ENCODE peak calls at places on chromosome 14, in seven cellular contexts. G, K, Y, Z, P, N and X are unnamed samples.

GRCh38 chr14:76958975-76959710 is 69.4 kb downstream of the IRF2BPL start:
- ATAC-seq in G (peak; percentile 15), P (peak; percentile 26), Z (no peak), N (no peak), K (peak; percentile 66), Y (no peak), X (peak; percentile 50)

GRCh38 chr14:103825103-103825502 is 22.3 kb downstream of the PPP1R13B start:
- ATAC-seq in Z (no peak), Y (no peak), K (no peak), G (no peak), N (no peak), P (no peak), X (no peak)

GRCh38 chr14:74239848-74240793 is 872 bp downstream of the VSX2 start:
- ATAC-seq in P (no peak), Z (no peak), K (no peak), G (no peak), Y (no peak), N (no peak), X (no peak)

GRCh38 chr14:24289649-24290283 is 9.8 kb downstream of the DHRS1 start:
- ATAC-seq in Y (peak; percentile 99), G (no peak), K (peak; percentile 95), N (peak; percentile 96), Z (no peak), P (no peak), X (no peak)

GRCh38 chr14:23704890-23705289 is 68.7 kb downstream of the DHRS2 start:
- ATAC-seq in N (no peak), G (no peak), P (no peak), Z (no peak), K (no peak), Y (no peak), X (no peak)

GRCh38 chr14:56197150-56197549 is 78.9 kb downstream of the PELI2 start:
- ATAC-seq in K (no peak), G (no peak), Y (no peak), P (no peak), N (no peak), Z (no peak), X (no peak)

GRCh38 chr14:100010679-100011078 is 54.5 kb upstream of the EVL start:
- ATAC-seq in P (no peak), K (no peak), N (no peak), Z (no peak), Y (no peak), G (no peak), X (no peak)

GRCh38 chr14:22168092-22168955 is 420.7 kb downstream of the DAD1 start:
- ATAC-seq in G (no peak), P (no peak), Y (no peak), Z (no peak), N (peak; percentile 73), K (peak; percentile 38), X (no peak)

GRCh38 chr14:67461341-67461985 is 27.1 kb downstream of the TMEM229B start:
- ATAC-seq in Y (no peak), G (no peak), N (no peak), Z (no peak), P (peak; percentile 33), K (no peak), X (no peak)